ENCODE peak calls at places on chromosomes 2 and 18, in seven cellular contexts. One of them, this sample, is unnamed.

GRCh38 chr2:237475704-237476107 is 11.3 kb upstream of the MLPH start:
- DNase-seq in pons: no peak
- DNase-seq in AG04449: no peak
- DNase-seq in neural progenitor cell: no peak
- DNase-seq in activated CD8-positive, alpha-beta memory T cell treated with anti-CD3 and anti-CD28 coated beads, Interleukin-2, amount 50 U/mL, for 48 hours: peak
- DNase-seq in stimulated activated CD8-positive, alpha-beta memory T cell treated with anti-CD3 and anti-CD28 coated beads, Interleukin-15, amount 100 ng/mL, for 1 hour: no peak
- DNase-seq in left lung: peak
- DNase-seq in this sample: peak

GRCh38 chr2:109342890-109343289 is 213.9 kb downstream of the SH3RF3 start:
- DNase-seq in stimulated activated CD8-positive, alpha-beta memory T cell treated with anti-CD3 and anti-CD28 coated beads, Interleukin-15, amount 100 ng/mL, for 1 hour: no peak
- DNase-seq in activated CD8-positive, alpha-beta memory T cell treated with anti-CD3 and anti-CD28 coated beads, Interleukin-2, amount 50 U/mL, for 48 hours: no peak
- DNase-seq in pons: no peak
- DNase-seq in left lung: no peak
- DNase-seq in neural progenitor cell: peak
- DNase-seq in AG04449: no peak
- DNase-seq in this sample: no peak

GRCh38 chr18:36025025-36025424 is 42.3 kb downstream of the RPRD1A start:
- DNase-seq in stimulated activated CD8-positive, alpha-beta memory T cell treated with anti-CD3 and anti-CD28 coated beads, Interleukin-15, amount 100 ng/mL, for 1 hour: no peak
- DNase-seq in AG04449: peak
- DNase-seq in left lung: no peak
- DNase-seq in pons: no peak
- DNase-seq in neural progenitor cell: no peak
- DNase-seq in activated CD8-positive, alpha-beta memory T cell treated with anti-CD3 and anti-CD28 coated beads, Interleukin-2, amount 50 U/mL, for 48 hours: no peak
- DNase-seq in this sample: peak

GRCh38 chr18:22346342-22346967 is 71.3 kb downstream of the CTAGE1 start:
- DNase-seq in pons: peak
- DNase-seq in stimulated activated CD8-positive, alpha-beta memory T cell treated with anti-CD3 and anti-CD28 coated beads, Interleukin-15, amount 100 ng/mL, for 1 hour: no peak
- DNase-seq in neural progenitor cell: no peak
- DNase-seq in left lung: peak
- DNase-seq in activated CD8-positive, alpha-beta memory T cell treated with anti-CD3 and anti-CD28 coated beads, Interleukin-2, amount 50 U/mL, for 48 hours: no peak
- DNase-seq in AG04449: no peak
- DNase-seq in this sample: peak

GRCh38 chr2:16088713-16089112 is 148.4 kb downstream of the MYCN start:
- DNase-seq in pons: no peak
- DNase-seq in left lung: no peak
- DNase-seq in neural progenitor cell: no peak
- DNase-seq in stimulated activated CD8-positive, alpha-beta memory T cell treated with anti-CD3 and anti-CD28 coated beads, Interleukin-15, amount 100 ng/mL, for 1 hour: no peak
- DNase-seq in AG04449: no peak
- DNase-seq in activated CD8-positive, alpha-beta memory T cell treated with anti-CD3 and anti-CD28 coated beads, Interleukin-2, amount 50 U/mL, for 48 hours: no peak
- DNase-seq in this sample: no peak

GRCh38 chr2:6394266-6394665 is 471.4 kb downstream of the CMPK2 start:
- DNase-seq in stimulated activated CD8-positive, alpha-beta memory T cell treated with anti-CD3 and anti-CD28 coated beads, Interleukin-15, amount 100 ng/mL, for 1 hour: no peak
- DNase-seq in AG04449: no peak
- DNase-seq in activated CD8-positive, alpha-beta memory T cell treated with anti-CD3 and anti-CD28 coated beads, Interleukin-2, amount 50 U/mL, for 48 hours: no peak
- DNase-seq in left lung: no peak
- DNase-seq in pons: no peak
- DNase-seq in neural progenitor cell: no peak
- DNase-seq in this sample: no peak

GRCh38 chr2:216887132-216887531 is 27.3 kb upstream of the TNP1 start:
- DNase-seq in pons: no peak
- DNase-seq in activated CD8-positive, alpha-beta memory T cell treated with anti-CD3 and anti-CD28 coated beads, Interleukin-2, amount 50 U/mL, for 48 hours: no peak
- DNase-seq in AG04449: no peak
- DNase-seq in left lung: no peak
- DNase-seq in neural progenitor cell: no peak
- DNase-seq in stimulated activated CD8-positive, alpha-beta memory T cell treated with anti-CD3 and anti-CD28 coated beads, Interleukin-15, amount 100 ng/mL, for 1 hour: no peak
- DNase-seq in this sample: no peak

GRCh38 chr2:191376981-191377629 is 131.9 kb downstream of the MYO1B start:
- DNase-seq in activated CD8-positive, alpha-beta memory T cell treated with anti-CD3 and anti-CD28 coated beads, Interleukin-2, amount 50 U/mL, for 48 hours: no peak
- DNase-seq in left lung: peak
- DNase-seq in neural progenitor cell: no peak
- DNase-seq in stimulated activated CD8-positive, alpha-beta memory T cell treated with anti-CD3 and anti-CD28 coated beads, Interleukin-15, amount 100 ng/mL, for 1 hour: no peak
- DNase-seq in pons: peak
- DNase-seq in AG04449: peak
- DNase-seq in this sample: peak

GRCh38 chr2:150544731-150545130 is 57.3 kb upstream of the RND3 start:
- DNase-seq in neural progenitor cell: no peak
- DNase-seq in AG04449: no peak
- DNase-seq in activated CD8-positive, alpha-beta memory T cell treated with anti-CD3 and anti-CD28 coated beads, Interleukin-2, amount 50 U/mL, for 48 hours: no peak
- DNase-seq in left lung: no peak
- DNase-seq in pons: no peak
- DNase-seq in stimulated activated CD8-positive, alpha-beta memory T cell treated with anti-CD3 and anti-CD28 coated beads, Interleukin-15, amount 100 ng/mL, for 1 hour: no peak
- DNase-seq in this sample: no peak

GRCh38 chr18:43139288-43139946 is 23.9 kb upstream of the RIT2 start:
- DNase-seq in neural progenitor cell: no peak
- DNase-seq in AG04449: no peak
- DNase-seq in pons: no peak
- DNase-seq in activated CD8-positive, alpha-beta memory T cell treated with anti-CD3 and anti-CD28 coated beads, Interleukin-2, amount 50 U/mL, for 48 hours: no peak
- DNase-seq in stimulated activated CD8-positive, alpha-beta memory T cell treated with anti-CD3 and anti-CD28 coated beads, Interleukin-15, amount 100 ng/mL, for 1 hour: no peak
- DNase-seq in left lung: no peak
- DNase-seq in this sample: no peak

GRCh38 chr2:209681201-209681735 is 90.4 kb upstream of the UNC80 start:
- DNase-seq in left lung: no peak
- DNase-seq in stimulated activated CD8-positive, alpha-beta memory T cell treated with anti-CD3 and anti-CD28 coated beads, Interleukin-15, amount 100 ng/mL, for 1 hour: no peak
- DNase-seq in AG04449: no peak
- DNase-seq in pons: no peak
- DNase-seq in neural progenitor cell: no peak
- DNase-seq in activated CD8-positive, alpha-beta memory T cell treated with anti-CD3 and anti-CD28 coated beads, Interleukin-2, amount 50 U/mL, for 48 hours: no peak
- DNase-seq in this sample: no peak

GRCh38 chr2:226118471-226119429 is 680.9 kb downstream of the IRS1 start:
- DNase-seq in pons: peak
- DNase-seq in neural progenitor cell: no peak
- DNase-seq in AG04449: peak
- DNase-seq in left lung: peak
- DNase-seq in activated CD8-positive, alpha-beta memory T cell treated with anti-CD3 and anti-CD28 coated beads, Interleukin-2, amount 50 U/mL, for 48 hours: no peak
- DNase-seq in stimulated activated CD8-positive, alpha-beta memory T cell treated with anti-CD3 and anti-CD28 coated beads, Interleukin-15, amount 100 ng/mL, for 1 hour: no peak
- DNase-seq in this sample: peak

GRCh38 chr2:12824304-12824761 is 107.6 kb downstream of the TRIB2 start:
- DNase-seq in activated CD8-positive, alpha-beta memory T cell treated with anti-CD3 and anti-CD28 coated beads, Interleukin-2, amount 50 U/mL, for 48 hours: no peak
- DNase-seq in AG04449: no peak
- DNase-seq in left lung: peak
- DNase-seq in stimulated activated CD8-positive, alpha-beta memory T cell treated with anti-CD3 and anti-CD28 coated beads, Interleukin-15, amount 100 ng/mL, for 1 hour: no peak
- DNase-seq in pons: no peak
- DNase-seq in neural progenitor cell: peak
- DNase-seq in this sample: peak

GRCh38 chr2:174662459-174662858 is 64.9 kb upstream of the WIPF1 start:
- DNase-seq in pons: no peak
- DNase-seq in AG04449: peak
- DNase-seq in neural progenitor cell: no peak
- DNase-seq in left lung: no peak
- DNase-seq in activated CD8-positive, alpha-beta memory T cell treated with anti-CD3 and anti-CD28 coated beads, Interleukin-2, amount 50 U/mL, for 48 hours: no peak
- DNase-seq in stimulated activated CD8-positive, alpha-beta memory T cell treated with anti-CD3 and anti-CD28 coated beads, Interleukin-15, amount 100 ng/mL, for 1 hour: no peak
- DNase-seq in this sample: peak

GRCh38 chr18:653512-653911 is 3.9 kb upstream of the TYMS start:
- DNase-seq in neural progenitor cell: no peak
- DNase-seq in activated CD8-positive, alpha-beta memory T cell treated with anti-CD3 and anti-CD28 coated beads, Interleukin-2, amount 50 U/mL, for 48 hours: no peak
- DNase-seq in stimulated activated CD8-positive, alpha-beta memory T cell treated with anti-CD3 and anti-CD28 coated beads, Interleukin-15, amount 100 ng/mL, for 1 hour: no peak
- DNase-seq in pons: no peak
- DNase-seq in left lung: no peak
- DNase-seq in AG04449: no peak
- DNase-seq in this sample: no peak

GRCh38 chr2:204452464-204453023 is 92.7 kb upstream of the PARD3B start:
- DNase-seq in activated CD8-positive, alpha-beta memory T cell treated with anti-CD3 and anti-CD28 coated beads, Interleukin-2, amount 50 U/mL, for 48 hours: no peak
- DNase-seq in left lung: peak
- DNase-seq in stimulated activated CD8-positive, alpha-beta memory T cell treated with anti-CD3 and anti-CD28 coated beads, Interleukin-15, amount 100 ng/mL, for 1 hour: no peak
- DNase-seq in pons: peak
- DNase-seq in neural progenitor cell: peak
- DNase-seq in AG04449: peak
- DNase-seq in this sample: peak

This sample was measured in RPMI7951.